ENCODE peak calls at places on chromosomes 6 and 20, in nine cellular contexts. One of them, this sample, is unnamed.

GRCh38 chr6:10555625-10556309 is 34.6 kb downstream of the GCNT2 start:
- DNase-seq in tibial artery: peak; percentile 38
- DNase-seq in AG09309: no peak
- DNase-seq in GM23338: peak; percentile 91
- DNase-seq in heart right ventricle: peak; percentile 66
- DNase-seq in AG10803: peak; percentile 15
- DNase-seq in esophagus squamous epithelium: no peak
- DNase-seq in osteoblast: no peak
- DNase-seq in cardiac fibroblast: peak; percentile 32
- DNase-seq in this sample: no peak

GRCh38 chr6:155791186-155791585 is 335.5 kb upstream of the NOX3 start:
- DNase-seq in tibial artery: no peak
- DNase-seq in AG09309: no peak
- DNase-seq in GM23338: no peak
- DNase-seq in heart right ventricle: no peak
- DNase-seq in AG10803: no peak
- DNase-seq in esophagus squamous epithelium: no peak
- DNase-seq in osteoblast: no peak
- DNase-seq in cardiac fibroblast: no peak
- DNase-seq in this sample: no peak

GRCh38 chr6:88813045-88813444 is 150.4 kb downstream of the RNGTT start:
- DNase-seq in tibial artery: no peak
- DNase-seq in AG09309: no peak
- DNase-seq in GM23338: no peak
- DNase-seq in heart right ventricle: no peak
- DNase-seq in AG10803: no peak
- DNase-seq in esophagus squamous epithelium: no peak
- DNase-seq in osteoblast: no peak
- DNase-seq in cardiac fibroblast: no peak
- DNase-seq in this sample: no peak

GRCh38 chr20:63090682-63091571 is 84.2 kb upstream of the BHLHE23 start:
- DNase-seq in tibial artery: no peak
- DNase-seq in AG09309: no peak
- DNase-seq in GM23338: no peak
- DNase-seq in heart right ventricle: peak; percentile 3
- DNase-seq in AG10803: no peak
- DNase-seq in esophagus squamous epithelium: no peak
- DNase-seq in osteoblast: peak; percentile 59
- DNase-seq in cardiac fibroblast: no peak
- DNase-seq in this sample: no peak

GRCh38 chr20:2521369-2522305 is 12.9 kb upstream of the ZNF343 start:
- DNase-seq in tibial artery: no peak
- DNase-seq in AG09309: no peak
- DNase-seq in GM23338: peak; percentile 76
- DNase-seq in heart right ventricle: peak; percentile 24
- DNase-seq in AG10803: peak; percentile 37
- DNase-seq in esophagus squamous epithelium: no peak
- DNase-seq in osteoblast: peak; percentile 47
- DNase-seq in cardiac fibroblast: peak; percentile 63
- DNase-seq in this sample: peak; percentile 82

GRCh38 chr6:133242761-133243590 is 1.8 kb downstream of the EYA4 start:
- DNase-seq in tibial artery: no peak
- DNase-seq in AG09309: no peak
- DNase-seq in GM23338: peak; percentile 45
- DNase-seq in heart right ventricle: peak; percentile 13
- DNase-seq in AG10803: no peak
- DNase-seq in esophagus squamous epithelium: no peak
- DNase-seq in osteoblast: peak; percentile 57
- DNase-seq in cardiac fibroblast: no peak
- DNase-seq in this sample: no peak

GRCh38 chr20:2361035-2361593 is 19.6 kb upstream of the TGM6 start:
- DNase-seq in tibial artery: no peak
- DNase-seq in AG09309: no peak
- DNase-seq in GM23338: no peak
- DNase-seq in heart right ventricle: no peak
- DNase-seq in AG10803: no peak
- DNase-seq in esophagus squamous epithelium: no peak
- DNase-seq in osteoblast: no peak
- DNase-seq in cardiac fibroblast: no peak
- DNase-seq in this sample: no peak

GRCh38 chr20:63957690-63958441 is 1.6 kb upstream of the UCKL1 start:
- DNase-seq in tibial artery: no peak
- DNase-seq in AG09309: no peak
- DNase-seq in GM23338: peak; percentile 92
- DNase-seq in heart right ventricle: no peak
- DNase-seq in AG10803: no peak
- DNase-seq in esophagus squamous epithelium: no peak
- DNase-seq in osteoblast: no peak
- DNase-seq in cardiac fibroblast: peak; percentile 64
- DNase-seq in this sample: peak; percentile 58

GRCh38 chr6:117548797-117549301 is 53.5 kb downstream of the GOPC start:
- DNase-seq in tibial artery: no peak
- DNase-seq in AG09309: no peak
- DNase-seq in GM23338: peak; percentile 21
- DNase-seq in heart right ventricle: no peak
- DNase-seq in AG10803: peak; percentile 36
- DNase-seq in esophagus squamous epithelium: no peak
- DNase-seq in osteoblast: no peak
- DNase-seq in cardiac fibroblast: peak; percentile 70
- DNase-seq in this sample: no peak

GRCh38 chr6:42402184-42402583 is 49.5 kb downstream of the TRERF1 start:
- DNase-seq in tibial artery: no peak
- DNase-seq in AG09309: no peak
- DNase-seq in GM23338: no peak
- DNase-seq in heart right ventricle: no peak
- DNase-seq in AG10803: peak; percentile 29
- DNase-seq in esophagus squamous epithelium: no peak
- DNase-seq in osteoblast: no peak
- DNase-seq in cardiac fibroblast: peak; percentile 24
- DNase-seq in this sample: no peak

GRCh38 chr6:41970436-41970846 is 28.8 kb upstream of the CCND3 start:
- DNase-seq in tibial artery: peak; percentile 51
- DNase-seq in AG09309: peak; percentile 31
- DNase-seq in GM23338: no peak
- DNase-seq in heart right ventricle: no peak
- DNase-seq in AG10803: peak; percentile 68
- DNase-seq in esophagus squamous epithelium: no peak
- DNase-seq in osteoblast: peak; percentile 91
- DNase-seq in cardiac fibroblast: peak; percentile 62
- DNase-seq in this sample: no peak

GRCh38 chr20:12180107-12180661 is 262.5 kb downstream of the BTBD3 start:
- DNase-seq in tibial artery: no peak
- DNase-seq in AG09309: no peak
- DNase-seq in GM23338: no peak
- DNase-seq in heart right ventricle: no peak
- DNase-seq in AG10803: no peak
- DNase-seq in esophagus squamous epithelium: no peak
- DNase-seq in osteoblast: no peak
- DNase-seq in cardiac fibroblast: no peak
- DNase-seq in this sample: no peak

GRCh38 chr6:111238464-111239119 is 151.3 kb downstream of the SLC16A10 start:
- DNase-seq in tibial artery: no peak
- DNase-seq in AG09309: no peak
- DNase-seq in GM23338: no peak
- DNase-seq in heart right ventricle: no peak
- DNase-seq in AG10803: no peak
- DNase-seq in esophagus squamous epithelium: no peak
- DNase-seq in osteoblast: no peak
- DNase-seq in cardiac fibroblast: no peak
- DNase-seq in this sample: no peak

GRCh38 chr6:108002365-108003221 is 44.6 kb upstream of the SEC63 start:
- DNase-seq in tibial artery: no peak
- DNase-seq in AG09309: no peak
- DNase-seq in GM23338: peak; percentile 37
- DNase-seq in heart right ventricle: no peak
- DNase-seq in AG10803: no peak
- DNase-seq in esophagus squamous epithelium: no peak
- DNase-seq in osteoblast: peak; percentile 71
- DNase-seq in cardiac fibroblast: no peak
- DNase-seq in this sample: peak; percentile 35

GRCh38 chr6:125544819-125545218 is 204.6 kb upstream of the HEY2 start:
- DNase-seq in tibial artery: no peak
- DNase-seq in AG09309: no peak
- DNase-seq in GM23338: no peak
- DNase-seq in heart right ventricle: no peak
- DNase-seq in AG10803: no peak
- DNase-seq in esophagus squamous epithelium: no peak
- DNase-seq in osteoblast: no peak
- DNase-seq in cardiac fibroblast: no peak
- DNase-seq in this sample: no peak

GRCh38 chr6:169689247-169689646 is 12.6 kb downstream of the WDR27 start:
- DNase-seq in tibial artery: no peak
- DNase-seq in AG09309: peak; percentile 94
- DNase-seq in GM23338: no peak
- DNase-seq in heart right ventricle: no peak
- DNase-seq in AG10803: peak; percentile 88
- DNase-seq in esophagus squamous epithelium: no peak
- DNase-seq in osteoblast: peak; percentile 89
- DNase-seq in cardiac fibroblast: peak; percentile 65
- DNase-seq in this sample: no peak

GRCh38 chr6:169850746-169851145 is 99.3 kb downstream of the ERMARD start:
- DNase-seq in tibial artery: peak; percentile 8
- DNase-seq in AG09309: no peak
- DNase-seq in GM23338: no peak
- DNase-seq in heart right ventricle: no peak
- DNase-seq in AG10803: no peak
- DNase-seq in esophagus squamous epithelium: no peak
- DNase-seq in osteoblast: no peak
- DNase-seq in cardiac fibroblast: no peak
- DNase-seq in this sample: no peak

DNA sequence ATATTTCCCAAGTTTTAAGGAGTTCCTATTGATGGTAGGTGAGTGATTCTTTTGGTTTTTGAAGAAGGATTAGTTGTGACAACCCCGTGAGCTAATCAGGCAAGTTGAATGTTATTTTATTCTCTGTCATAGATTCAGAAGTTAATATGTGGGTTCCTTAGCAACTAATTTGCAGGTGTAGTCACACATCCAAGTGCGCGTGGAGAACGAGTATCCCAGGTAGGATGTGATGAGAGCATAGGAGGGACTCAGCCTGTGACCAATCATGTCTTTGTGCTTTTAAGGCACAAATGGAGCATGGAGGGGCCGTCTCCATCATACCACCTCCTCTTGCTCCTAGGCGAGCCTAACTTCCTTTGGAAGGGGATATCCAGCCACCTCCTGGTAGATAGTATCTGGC is 41.1 kb downstream of the PPP1R14C start:
- DNase-seq in tibial artery: no peak
- DNase-seq in AG09309: no peak
- DNase-seq in GM23338: no peak
- DNase-seq in heart right ventricle: no peak
- DNase-seq in AG10803: no peak
- DNase-seq in esophagus squamous epithelium: no peak
- DNase-seq in osteoblast: no peak
- DNase-seq in cardiac fibroblast: no peak
- DNase-seq in this sample: no peak
- H3K4me3 ChIP-seq in tibial artery: no peak overlapping the region
- H3K4me3 ChIP-seq in AG09309: no peak overlapping the region
- H3K4me3 ChIP-seq in GM23338: no peak overlapping the region
- H3K4me3 ChIP-seq in heart right ventricle: no peak overlapping the region
- H3K4me3 ChIP-seq in AG10803: no peak overlapping the region
- H3K4me3 ChIP-seq in esophagus squamous epithelium: no peak overlapping the region
- H3K4me3 ChIP-seq in osteoblast: no peak overlapping the region
- H3K4me3 ChIP-seq in cardiac fibroblast: no peak overlapping the region
- H3K4me3 ChIP-seq in this sample: no peak overlapping the region

GRCh38 chr20:43914697-43915208 is at the start of gene TOX2:
- DNase-seq in tibial artery: no peak
- DNase-seq in AG09309: no peak
- DNase-seq in GM23338: peak; percentile 55
- DNase-seq in heart right ventricle: peak; percentile 48
- DNase-seq in AG10803: peak; percentile 51
- DNase-seq in esophagus squamous epithelium: no peak
- DNase-seq in osteoblast: no peak
- DNase-seq in cardiac fibroblast: peak; percentile 61
- DNase-seq in this sample: no peak
- H3K4me3 ChIP-seq in tibial artery: peak within 1 kb of the TSS; percentile 44
- H3K4me3 ChIP-seq in AG09309: peak within 1 kb of the TSS; percentile 61
- H3K4me3 ChIP-seq in GM23338: peak within 1 kb of the TSS; percentile 69
- H3K4me3 ChIP-seq in heart right ventricle: peak within 1 kb of the TSS; percentile 36
- H3K4me3 ChIP-seq in AG10803: peak within 1 kb of the TSS; percentile 73
- H3K4me3 ChIP-seq in esophagus squamous epithelium: peak within 1 kb of the TSS; percentile 63
- H3K4me3 ChIP-seq in osteoblast: peak within 1 kb of the TSS; percentile 72
- H3K4me3 ChIP-seq in cardiac fibroblast: peak within 1 kb of the TSS; percentile 61
- H3K4me3 ChIP-seq in this sample: no peak within 1 kb of the TSS

DNA sequence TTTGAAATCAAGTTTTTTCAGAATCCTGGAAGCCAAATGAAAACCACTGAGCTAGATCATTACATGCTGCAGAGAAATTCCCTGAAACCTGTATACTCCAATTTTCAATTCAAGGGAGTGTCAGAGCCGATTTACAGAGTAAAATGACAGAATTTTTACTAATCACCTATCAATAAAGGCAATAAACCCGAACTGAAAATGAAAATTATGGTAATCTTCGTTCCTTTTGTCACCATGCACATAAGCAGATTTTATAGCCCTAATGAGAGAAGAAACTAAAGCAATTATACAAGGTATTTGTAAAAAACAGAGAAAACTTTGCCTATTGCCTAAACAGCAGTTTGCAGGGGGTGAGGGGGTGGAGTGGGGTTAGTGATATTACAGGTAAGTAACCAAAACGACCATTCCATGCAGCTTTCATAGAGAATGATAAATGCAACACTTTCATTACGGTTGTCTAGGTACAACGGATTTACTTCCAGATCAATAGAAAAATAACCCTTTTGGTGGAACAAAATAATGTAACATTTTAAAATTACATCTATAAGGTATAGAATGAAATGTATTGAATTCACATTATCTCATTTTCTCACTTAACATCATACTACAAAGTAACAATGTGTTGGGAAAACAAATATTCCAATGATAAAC is 115.2 kb upstream of the BEND6 start:
- DNase-seq in tibial artery: no peak
- DNase-seq in AG09309: no peak
- DNase-seq in GM23338: no peak
- DNase-seq in heart right ventricle: no peak
- DNase-seq in AG10803: no peak
- DNase-seq in esophagus squamous epithelium: no peak
- DNase-seq in osteoblast: no peak
- DNase-seq in cardiac fibroblast: no peak
- DNase-seq in this sample: peak; percentile 22
- H3K4me3 ChIP-seq in tibial artery: no peak overlapping the region
- H3K4me3 ChIP-seq in AG09309: no peak overlapping the region
- H3K4me3 ChIP-seq in GM23338: peak overlapping the region; percentile 6
- H3K4me3 ChIP-seq in heart right ventricle: peak overlapping the region; percentile 69
- H3K4me3 ChIP-seq in AG10803: no peak overlapping the region
- H3K4me3 ChIP-seq in esophagus squamous epithelium: no peak overlapping the region
- H3K4me3 ChIP-seq in osteoblast: no peak overlapping the region
- H3K4me3 ChIP-seq in cardiac fibroblast: no peak overlapping the region
- H3K4me3 ChIP-seq in this sample: no peak overlapping the region

DNA sequence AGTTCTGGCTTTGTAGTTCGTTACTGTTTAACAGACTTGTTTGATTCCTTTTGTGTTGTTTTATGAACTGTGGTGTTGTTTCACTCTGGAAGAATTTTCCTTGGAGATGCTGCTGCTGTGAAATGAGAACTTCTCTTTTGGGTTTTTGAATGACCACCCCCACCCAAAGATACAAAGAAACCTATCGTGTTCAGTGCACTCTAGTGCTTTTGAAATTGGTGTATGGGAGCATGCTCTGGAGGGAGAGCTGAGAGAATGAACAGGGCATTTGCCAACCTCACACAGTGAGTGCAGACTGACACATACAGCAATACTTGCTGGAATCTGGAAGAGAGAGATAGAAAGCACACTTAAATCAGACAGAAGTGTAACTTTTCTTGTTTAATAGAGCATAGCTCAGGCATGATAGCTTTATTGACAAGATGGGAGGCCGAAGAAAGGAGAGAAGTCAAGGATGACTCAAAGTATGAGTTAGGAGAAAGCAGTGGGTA is 293.1 kb downstream of the SOX4 start:
- DNase-seq in tibial artery: no peak
- DNase-seq in AG09309: peak; percentile 25
- DNase-seq in GM23338: no peak
- DNase-seq in heart right ventricle: no peak
- DNase-seq in AG10803: peak; percentile 59
- DNase-seq in esophagus squamous epithelium: no peak
- DNase-seq in osteoblast: no peak
- DNase-seq in cardiac fibroblast: no peak
- DNase-seq in this sample: no peak
- H3K4me3 ChIP-seq in tibial artery: no peak overlapping the region
- H3K4me3 ChIP-seq in AG09309: no peak overlapping the region
- H3K4me3 ChIP-seq in GM23338: no peak overlapping the region
- H3K4me3 ChIP-seq in heart right ventricle: no peak overlapping the region
- H3K4me3 ChIP-seq in AG10803: no peak overlapping the region
- H3K4me3 ChIP-seq in esophagus squamous epithelium: no peak overlapping the region
- H3K4me3 ChIP-seq in osteoblast: peak overlapping the region; percentile 36
- H3K4me3 ChIP-seq in cardiac fibroblast: no peak overlapping the region
- H3K4me3 ChIP-seq in this sample: no peak overlapping the region